ENCODE peak calls at places on chromosomes 4 and X, in six cellular contexts. R, L, H, W, O and F are unnamed samples.

GRCh38 chr4:7717946-7718490 is 221.6 kb downstream of the AFAP1 start:
- DNase-seq in R (no peak), L (no peak), H (no peak), W (no peak), O (no peak), F (no peak)

GRCh38 chr4:133969202-133969873 is 232.3 kb downstream of the PABPC4L start:
- DNase-seq in R (no peak), L (no peak), H (no peak), W (no peak), O (no peak), F (no peak)

GRCh38 chr4:30714408-30715031 is 5.6 kb upstream of the PCDH7 start:
- DNase-seq in R (no peak), L (no peak), H (no peak), W (no peak), O (no peak), F (peak; percentile 32)

GRCh38 chr4:165967486-165967885 is 94.4 kb downstream of the TLL1 start:
- DNase-seq in R (no peak), L (no peak), H (no peak), W (no peak), O (no peak), F (no peak)

GRCh38 chr4:108834787-108835384 is 72.0 kb upstream of the ETNPPL start:
- DNase-seq in R (no peak), L (no peak), H (no peak), W (no peak), O (no peak), F (no peak)

GRCh38 chrX:148385471-148385870 is 114.9 kb upstream of the AFF2 start:
- DNase-seq in R (no peak), L (no peak), H (no peak), W (no peak), O (no peak), F (no peak)

GRCh38 chr4:109728385-109728784 is 1.5 kb downstream of the PLA2G12A start:
- DNase-seq in R (no peak), L (no peak), H (no peak), W (peak; percentile 34), O (no peak), F (no peak)

GRCh38 chrX:13194291-13195103 is 125.4 kb downstream of the ATXN3L start:
- DNase-seq in R (no peak), L (no peak), H (no peak), W (peak; percentile 90), O (no peak), F (no peak)

GRCh38 chr4:30656828-30657227 is 63.3 kb upstream of the PCDH7 start:
- DNase-seq in R (no peak), L (no peak), H (no peak), W (no peak), O (no peak), F (no peak)

GRCh38 chr4:38354421-38354820 is 309.6 kb upstream of the KLF3 start:
- DNase-seq in R (no peak), L (no peak), H (no peak), W (no peak), O (no peak), F (no peak)

GRCh38 chrX:55839480-55839879 is 121.9 kb downstream of the RRAGB start:
- DNase-seq in R (no peak), L (no peak), H (no peak), W (no peak), O (no peak), F (no peak)
- TF ChIP-seq CTCF in R (no peak), L (no peak), H (no peak), W (no peak), O (no peak), F (no peak)

DNA sequence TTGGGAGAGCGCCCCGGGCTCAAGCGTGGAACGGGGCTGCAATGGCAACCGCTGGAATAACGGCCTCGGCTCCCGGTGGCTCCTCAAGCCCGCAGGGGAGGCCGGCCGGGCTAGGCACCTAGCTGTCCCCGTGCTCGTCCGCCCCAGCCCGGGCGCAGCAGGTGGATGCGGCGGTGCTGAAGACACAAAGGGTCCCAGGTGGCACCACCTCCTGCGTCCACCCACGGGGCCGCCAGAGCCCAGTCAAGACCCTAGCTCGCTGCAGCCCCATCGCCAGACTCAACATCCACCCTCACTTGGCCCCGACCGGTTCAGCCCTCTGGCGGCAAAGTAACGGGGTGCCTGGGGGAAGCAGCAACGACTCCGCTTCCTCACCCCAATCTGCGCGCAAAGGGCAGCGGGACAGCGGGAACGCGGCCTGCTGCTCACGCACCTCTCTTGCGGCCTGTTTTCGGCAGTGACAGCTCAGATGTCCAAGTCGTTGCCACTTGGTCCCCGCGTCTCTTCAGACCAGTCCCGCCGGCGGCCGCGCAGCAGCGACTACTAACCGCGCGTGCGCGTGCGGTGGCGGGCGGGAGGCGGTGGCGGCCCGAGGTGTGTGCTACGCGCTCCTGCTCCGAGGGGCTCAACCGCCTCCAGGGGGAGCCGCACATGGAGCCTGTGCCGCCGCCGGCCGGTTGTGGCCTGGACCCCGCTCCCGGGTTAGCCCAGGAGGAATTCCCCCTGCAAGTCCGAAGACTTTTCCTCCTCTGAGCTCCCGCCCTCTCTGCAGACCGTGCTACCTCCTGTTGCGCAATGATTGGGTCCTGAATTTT is at the start of gene CLGN:
- DNase-seq in R (peak; percentile 57), L (peak; percentile 14), H (no peak), W (no peak), O (peak; percentile 91), F (peak; percentile 39)
- H3K27ac ChIP-seq in R (no peak within 1 kb of the TSS), L (no peak within 1 kb of the TSS), H (peak within 1 kb of the TSS; percentile 3), W (peak within 1 kb of the TSS; percentile 72), O (peak within 1 kb of the TSS; percentile 6), F (no peak within 1 kb of the TSS)

GRCh38 chrX:51802917-51803688 is 59.9 kb downstream of the GSPT2 start:
- DNase-seq in R (peak; percentile 15), L (peak; percentile 35), H (no peak), W (no peak), O (no peak), F (peak; percentile 45)
- TF ChIP-seq CTCF in R (no peak), L (no peak), H (no peak), W (peak; percentile 29), O (no peak), F (no peak)

GRCh38 chr4:148330161-148330560 is 112.1 kb downstream of the NR3C2 start:
- DNase-seq in R (no peak), L (no peak), H (no peak), W (no peak), O (no peak), F (no peak)
- H3K27ac ChIP-seq in R (no peak overlapping the region), L (no peak overlapping the region), H (no peak overlapping the region), W (no peak overlapping the region), O (no peak overlapping the region), F (no peak overlapping the region)

GRCh38 chrX:85115252-85115651 is 111.6 kb downstream of the APOOL start:
- DNase-seq in R (no peak), L (no peak), H (no peak), W (no peak), O (no peak), F (no peak)

GRCh38 chrX:85114171-85114570 is 110.5 kb downstream of the APOOL start:
- DNase-seq in R (no peak), L (no peak), H (no peak), W (no peak), O (no peak), F (no peak)

GRCh38 chrX:85112270-85112669 is 108.6 kb downstream of the APOOL start:
- DNase-seq in R (no peak), L (no peak), H (no peak), W (no peak), O (no peak), F (no peak)

GRCh38 chrX:85113746-85114145 is 110.1 kb downstream of the APOOL start:
- DNase-seq in R (no peak), L (no peak), H (no peak), W (no peak), O (no peak), F (no peak)

GRCh38 chrX:85114776-85115175 is 111.1 kb downstream of the APOOL start:
- DNase-seq in R (no peak), L (no peak), H (no peak), W (no peak), O (no peak), F (no peak)
- TF ChIP-seq CTCF in R (no peak), L (no peak), H (no peak), W (no peak), O (no peak), F (no peak)

GRCh38 chrX:7085879-7086278 is 61.6 kb upstream of the STS start:
- DNase-seq in R (no peak), L (no peak), H (no peak), W (no peak), O (no peak), F (no peak)

GRCh38 chrX:7084841-7085240 is 62.7 kb upstream of the STS start:
- DNase-seq in R (no peak), L (no peak), H (no peak), W (no peak), O (no peak), F (no peak)

GRCh38 chrX:7086384-7086783 is 61.1 kb upstream of the STS start:
- DNase-seq in R (no peak), L (no peak), H (no peak), W (no peak), O (no peak), F (no peak)

GRCh38 chrX:7083021-7083420 is 64.5 kb upstream of the STS start:
- DNase-seq in R (no peak), L (no peak), H (no peak), W (no peak), O (no peak), F (no peak)

GRCh38 chrX:7083468-7084396 is 63.8 kb upstream of the STS start:
- DNase-seq in R (no peak), L (peak; percentile 11), H (no peak), W (peak; percentile 95), O (no peak), F (no peak)
- H3K27ac ChIP-seq in R (no peak overlapping the region), L (no peak overlapping the region), H (no peak overlapping the region), W (peak overlapping the region; percentile 73), O (no peak overlapping the region), F (no peak overlapping the region)

GRCh38 chrX:20233336-20233735 is 33.4 kb downstream of the RPS6KA3 start:
- DNase-seq in R (no peak), L (no peak), H (no peak), W (no peak), O (no peak), F (no peak)
- TF ChIP-seq CTCF in R (no peak), L (no peak), H (no peak), W (no peak), O (no peak), F (no peak)